ENCODE peak calls at places on chromosomes 3 and 15, in seven cellular contexts. H, R, X, D, G, O and Z are unnamed samples.

GRCh38 chr3:182636646-182637045 is 156.7 kb upstream of the ATP11B start:
- DNase-seq in H (no peak), O (no peak), X (no peak), R (no peak), G (peak), D (no peak), Z (no peak)

GRCh38 chr3:65871305-65872141 is 167.2 kb downstream of the MAGI1 start:
- DNase-seq in R (no peak), X (no peak), D (peak), G (no peak), H (no peak), O (no peak), Z (peak)

GRCh38 chr3:188605231-188605630 is 451.3 kb downstream of the LPP start:
- DNase-seq in D (no peak), X (no peak), H (no peak), R (no peak), G (no peak), O (peak), Z (no peak)

GRCh38 chr3:113147608-113148306 is 63.6 kb upstream of the BOC start:
- DNase-seq in H (no peak), X (no peak), D (no peak), G (no peak), R (no peak), O (no peak), Z (no peak)

GRCh38 chr15:34782901-34783300 is 12.4 kb downstream of the ACTC1 start:
- DNase-seq in R (no peak), G (no peak), X (no peak), O (no peak), H (no peak), D (peak), Z (no peak)

GRCh38 chr3:172142074-172143059 is 103.0 kb downstream of the FNDC3B start:
- DNase-seq in D (peak), G (peak), H (no peak), R (no peak), X (no peak), O (peak), Z (no peak)

GRCh38 chr3:176430244-176430893 is 766.9 kb downstream of the TBL1XR1 start:
- DNase-seq in G (peak), R (peak), X (no peak), O (peak), D (peak), H (peak), Z (no peak)

GRCh38 chr3:125039041-125039896 is 16.5 kb downstream of the HEG1 start:
- DNase-seq in D (no peak), H (peak), R (peak), X (no peak), G (no peak), O (no peak), Z (no peak)

GRCh38 chr3:40487172-40487571 is 10.2 kb downstream of the ZNF619 start:
- DNase-seq in X (no peak), G (no peak), D (no peak), R (no peak), H (no peak), O (no peak), Z (no peak)

GRCh38 chr3:171980578-171981270 is 58.7 kb upstream of the FNDC3B start:
- DNase-seq in O (no peak), R (no peak), G (peak), D (no peak), H (no peak), X (no peak), Z (no peak)

GRCh38 chr3:111070772-111071256 is 802 bp upstream of the NECTIN3 start:
- DNase-seq in R (no peak), D (peak), H (no peak), O (no peak), X (peak), G (no peak), Z (no peak)

GRCh38 chr3:57952208-57952631 is 56.0 kb upstream of the FLNB start:
- DNase-seq in R (peak), H (no peak), X (no peak), O (peak), G (peak), D (peak), Z (no peak)

GRCh38 chr3:111590096-111590491 is 5.1 kb downstream of the ZBED2 start:
- DNase-seq in R (no peak), X (no peak), G (no peak), D (no peak), H (no peak), O (no peak), Z (no peak)

GRCh38 chr3:184560992-184561328 is 625 bp upstream of the EPHB3 start:
- DNase-seq in H (no peak), G (peak), O (no peak), R (no peak), D (no peak), X (no peak), Z (no peak)

GRCh38 chr3:31958721-31959152 is 22.3 kb downstream of the OSBPL10 start:
- DNase-seq in D (no peak), H (no peak), R (no peak), O (no peak), G (no peak), X (no peak), Z (no peak)

GRCh38 chr3:100073555-100074307 is 40.6 kb downstream of the FILIP1L start:
- DNase-seq in G (peak), H (peak), D (no peak), O (peak), R (no peak), X (no peak), Z (no peak)

GRCh38 chr3:148790370-148790769 is 37.2 kb upstream of the CPB1 start:
- DNase-seq in D (no peak), G (no peak), O (no peak), R (no peak), X (no peak), H (no peak), Z (no peak)

GRCh38 chr3:60140160-60140559 is 1090.3 kb upstream of the CFAP20DC start:
- DNase-seq in X (no peak), H (no peak), G (no peak), R (no peak), D (no peak), O (no peak), Z (no peak)

GRCh38 chr3:169863458-169863899 is 6.3 kb downstream of the LRRC31 start:
- DNase-seq in H (peak), X (no peak), O (peak), G (peak), R (peak), D (peak), Z (peak)

GRCh38 chr15:90161946-90162345 is 39.2 kb upstream of the SEMA4B start:
- DNase-seq in O (no peak), D (peak), R (no peak), X (no peak), G (no peak), H (no peak), Z (no peak)

GRCh38 chr3:194739498-194740284 is 54.0 kb downstream of the FAM43A start:
- DNase-seq in D (no peak), G (peak), O (no peak), X (no peak), H (no peak), R (no peak), Z (no peak)

GRCh38 chr3:195198424-195199346 is 72.3 kb downstream of the XXYLT1 start:
- DNase-seq in D (no peak), R (no peak), G (no peak), X (no peak), H (no peak), O (no peak), Z (no peak)

GRCh38 chr15:69575387-69575786 is 122.8 kb downstream of the RPLP1 start:
- DNase-seq in X (no peak), R (no peak), G (no peak), D (no peak), O (no peak), H (no peak), Z (no peak)

GRCh38 chr3:144754076-144754783 is 782.6 kb downstream of the DIPK2A start:
- DNase-seq in O (no peak), D (no peak), X (no peak), R (no peak), G (no peak), H (no peak), Z (no peak)

GRCh38 chr3:44890258-44890657 is 15.8 kb downstream of the TGM4 start:
- DNase-seq in D (no peak), R (no peak), H (no peak), O (no peak), G (no peak), X (peak), Z (no peak)

GRCh38 chr15:70057931-70058641 is 39.6 kb downstream of the TLE3 start:
- DNase-seq in G (no peak), H (no peak), R (no peak), D (no peak), X (peak), O (no peak), Z (peak)

GRCh38 chr3:29324180-29324651 is 43.3 kb downstream of the RBMS3 start:
- DNase-seq in H (no peak), R (peak), X (peak), G (peak), O (peak), D (no peak), Z (peak)

GRCh38 chr3:155323063-155323666 is 29.7 kb upstream of the STRIT1 start:
- DNase-seq in D (peak), O (peak), H (peak), G (peak), R (peak), X (no peak), Z (peak)

GRCh38 chr3:100775669-100776068 is 66.4 kb downstream of the TFG start:
- DNase-seq in G (no peak), D (no peak), X (no peak), H (no peak), O (no peak), R (no peak), Z (no peak)

GRCh38 chr3:59886790-59887189 is 837.0 kb upstream of the CFAP20DC start:
- DNase-seq in G (no peak), O (no peak), R (no peak), H (no peak), X (no peak), D (no peak), Z (no peak)

GRCh38 chr3:63042866-63043265 is 167.7 kb upstream of the CADPS start:
- DNase-seq in X (no peak), H (no peak), O (no peak), R (no peak), D (no peak), G (no peak), Z (no peak)

GRCh38 chr3:46027021-46027705 is at the start of gene XCR1:
- DNase-seq in H (no peak), G (no peak), D (no peak), X (no peak), O (no peak), R (no peak), Z (no peak)

GRCh38 chr3:110307065-110307809 is 764.4 kb upstream of the NECTIN3 start:
- DNase-seq in R (no peak), H (no peak), D (no peak), O (peak), X (no peak), G (peak), Z (no peak)

GRCh38 chr3:46214751-46215352 is 6.7 kb upstream of the CCR1 start:
- DNase-seq in H (peak), O (no peak), X (no peak), G (no peak), D (peak), R (no peak), Z (no peak)

GRCh38 chr3:171258316-171258715 is 201.9 kb downstream of the TNIK start:
- DNase-seq in R (no peak), O (no peak), G (peak), H (no peak), D (no peak), X (no peak), Z (no peak)